ENCODE peak calls at places on chromosome 2, in ten cellular contexts. G, K, R, Q, N, B, E, M, A and W are unnamed samples.

GRCh38 chr2:32680937-32681336 is 53.1 kb downstream of the TTC27 start:
- DNase-seq in Q (no peak), G (no peak), M (no peak), A (no peak), E (no peak), K (no peak), R (no peak), B (peak; percentile 14), N (no peak), W (no peak)

GRCh38 chr2:68225119-68225632 is 27.2 kb downstream of the PPP3R1 start:
- DNase-seq in E (no peak), Q (no peak), A (no peak), N (no peak), B (peak; percentile 34), R (peak; percentile 31), G (peak; percentile 19), K (no peak), M (peak; percentile 71), W (peak; percentile 37)

GRCh38 chr2:30185175-30185574 is 38.4 kb downstream of the YPEL5 start:
- DNase-seq in K (no peak), Q (no peak), G (no peak), M (no peak), E (no peak), A (no peak), B (no peak), N (peak; percentile 12), R (peak; percentile 15), W (no peak)

GRCh38 chr2:85414761-85415498 is 3.6 kb upstream of the SH2D6 start:
- DNase-seq in K (peak; percentile 43), E (no peak), M (peak; percentile 53), N (no peak), Q (no peak), G (no peak), R (no peak), A (no peak), B (no peak), W (no peak)

GRCh38 chr2:218398437-218399390 is 954 bp upstream of the CTDSP1 start:
- DNase-seq in Q (peak; percentile 75), A (peak; percentile 82), M (peak; percentile 88), R (peak; percentile 88), G (peak; percentile 37), N (peak; percentile 94), B (peak; percentile 54), E (peak; percentile 96), K (peak; percentile 53), W (peak; percentile 87)

GRCh38 chr2:107588181-107588580 is 238.5 kb upstream of the RGPD4 start:
- DNase-seq in N (no peak), R (no peak), Q (no peak), K (no peak), M (no peak), E (no peak), G (no peak), A (no peak), B (no peak), W (no peak)

GRCh38 chr2:197152451-197153228 is 157.9 kb downstream of the ANKRD44 start:
- DNase-seq in N (no peak), B (no peak), K (no peak), G (no peak), A (no peak), Q (no peak), M (no peak), R (no peak), E (peak; percentile 83), W (no peak)

GRCh38 chr2:53242090-53242489 is 525.5 kb upstream of the CHAC2 start:
- DNase-seq in N (no peak), M (no peak), G (no peak), Q (no peak), K (no peak), A (no peak), R (no peak), B (no peak), E (no peak), W (no peak)

GRCh38 chr2:226414313-226414712 is 385.3 kb downstream of the IRS1 start:
- DNase-seq in N (no peak), R (no peak), G (no peak), Q (no peak), E (no peak), B (no peak), K (no peak), M (no peak), A (no peak), W (no peak)

DNA sequence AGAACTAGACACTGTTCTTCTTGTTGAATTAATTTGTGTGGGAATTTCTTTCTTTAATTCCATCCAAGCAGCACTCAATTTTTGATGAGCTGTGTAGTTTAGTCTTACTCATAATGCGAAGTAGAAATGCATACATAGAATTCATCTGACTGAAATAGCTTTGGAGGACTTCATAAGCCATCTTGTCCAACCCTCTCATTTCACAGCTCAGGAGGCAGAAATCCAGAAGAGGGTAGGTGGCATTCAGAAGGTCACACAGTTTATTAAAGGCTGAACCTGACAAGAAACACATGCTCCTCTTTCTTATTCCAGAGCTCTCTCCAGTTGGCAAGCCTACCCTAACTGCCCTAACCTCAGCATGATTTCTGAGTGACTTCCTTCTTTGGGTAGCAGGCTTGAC is 169.2 kb upstream of the NOSTRIN start:
- DNase-seq in Q (no peak), B (no peak), E (no peak), G (no peak), R (no peak), K (no peak), N (no peak), A (no peak), M (no peak), W (no peak)
- TF ChIP-seq POLR2AphosphoS5 in Q (no peak), B (no peak), E (no peak), G (no peak), R (peak; percentile 48), K (no peak), N (peak; percentile 50), A (no peak), M (no peak), W (no peak)

GRCh38 chr2:60552851-60553495 is 481 bp downstream of the BCL11A start:
- DNase-seq in E (peak; percentile 79), B (no peak), A (no peak), G (no peak), M (no peak), N (no peak), R (no peak), Q (no peak), K (no peak), W (no peak)

GRCh38 chr2:60550984-60551240 is 2.5 kb downstream of the BCL11A start:
- DNase-seq in M (no peak), E (no peak), R (no peak), N (no peak), G (no peak), A (no peak), Q (no peak), K (no peak), B (no peak), W (no peak)

GRCh38 chr2:60551241-60552095 is 2.0 kb downstream of the BCL11A start:
- DNase-seq in Q (peak; percentile 65), M (peak; percentile 53), B (no peak), N (peak; percentile 83), G (no peak), A (no peak), K (no peak), R (peak; percentile 55), E (peak; percentile 86), W (peak; percentile 57)

GRCh38 chr2:60553496-60553991 is at the start of gene BCL11A:
- DNase-seq in K (no peak), R (peak; percentile 54), E (peak; percentile 88), A (no peak), M (peak; percentile 84), B (peak; percentile 74), N (peak; percentile 90), G (peak; percentile 57), Q (peak; percentile 87), W (peak; percentile 80)

DNA sequence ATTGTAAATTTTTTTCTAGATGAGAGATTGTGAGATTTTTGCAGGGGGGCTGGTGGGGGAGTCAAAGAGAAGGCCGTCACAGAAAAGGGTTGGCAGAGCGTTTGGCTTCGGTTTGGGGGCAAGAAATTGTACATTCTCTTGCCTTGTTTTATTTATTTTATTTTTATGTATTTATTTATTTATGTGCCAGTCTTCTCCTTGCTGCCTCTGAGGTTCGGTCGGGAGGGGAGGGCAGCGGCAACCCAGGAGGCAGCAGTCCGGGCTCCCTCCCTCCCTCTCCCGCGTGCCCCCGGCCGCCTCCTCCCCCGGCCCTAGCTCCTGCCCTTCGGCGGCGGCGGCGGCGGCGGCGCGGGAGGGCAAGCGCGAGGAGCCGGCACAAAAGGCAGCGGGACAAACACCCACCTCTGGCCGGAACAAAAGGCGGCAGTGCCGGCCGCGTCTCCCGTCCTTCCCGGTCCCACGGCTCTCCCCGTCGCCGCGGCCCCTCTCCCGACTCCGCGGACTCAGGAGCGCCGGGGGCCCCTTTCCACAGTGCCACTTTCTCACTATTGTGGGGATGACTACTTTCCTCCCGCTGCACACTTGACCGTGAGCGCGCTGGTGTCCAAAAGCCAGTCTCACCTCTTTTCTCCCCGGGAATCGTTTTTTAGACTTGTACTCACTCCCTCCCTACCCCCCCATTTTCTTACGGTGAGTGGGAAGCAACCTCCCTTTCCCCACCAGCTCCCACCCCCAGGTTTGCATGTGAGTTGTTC is 1.2 kb downstream of the BCL11A start:
- DNase-seq in R (no peak), N (peak; percentile 66), M (no peak), K (no peak), A (no peak), B (peak; percentile 8), E (peak; percentile 88), Q (no peak), G (no peak), W (no peak)
- TF ChIP-seq POLR2A in R (no peak), N (no peak), M (no peak), K (no peak), A (no peak), B (no peak), E (no peak), Q (no peak), G (no peak), W (peak; percentile 28)

DNA sequence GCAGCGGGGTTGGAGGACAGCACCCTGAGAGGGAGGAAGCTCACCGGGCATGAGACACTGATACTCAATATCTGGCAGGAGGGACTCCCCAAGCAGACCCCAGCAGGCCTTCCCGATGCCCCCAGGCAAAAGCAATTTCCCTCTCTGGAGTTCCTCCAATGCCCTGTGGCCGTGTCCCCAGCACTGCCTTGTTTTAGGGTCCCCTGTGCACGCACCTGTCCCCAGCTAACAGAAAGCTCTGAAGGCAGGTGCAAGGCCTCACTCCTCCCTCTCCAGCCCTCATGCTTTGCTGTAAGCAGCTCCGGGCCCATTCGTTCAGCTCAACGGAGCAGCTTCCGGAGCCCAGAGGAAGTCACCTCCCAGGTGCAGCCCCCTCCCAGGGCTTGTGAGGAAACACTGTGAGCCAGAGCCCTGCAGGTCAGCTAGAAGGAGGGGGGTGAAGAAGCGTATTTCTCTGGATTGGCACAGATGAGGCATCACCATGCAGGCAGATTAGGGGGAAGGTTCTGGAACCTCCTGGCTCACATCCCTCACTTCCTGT is 50.3 kb upstream of the ID2 start:
- DNase-seq in E (peak; percentile 65), G (no peak), Q (no peak), K (no peak), B (no peak), N (no peak), R (no peak), M (no peak), A (no peak), W (no peak)
- H3K4me1 ChIP-seq in E (no peaks in the 10 kb centered on the region), G (peaks cover 97% of the 10 kb centered on the region), Q (no peaks in the 10 kb centered on the region), K (peaks cover 36% of the 10 kb centered on the region), B (no peaks in the 10 kb centered on the region), N (no peaks in the 10 kb centered on the region), R (peaks cover 11% of the 10 kb centered on the region), M (no peaks in the 10 kb centered on the region), A (no peaks in the 10 kb centered on the region), W (peaks cover 21% of the 10 kb centered on the region)

DNA sequence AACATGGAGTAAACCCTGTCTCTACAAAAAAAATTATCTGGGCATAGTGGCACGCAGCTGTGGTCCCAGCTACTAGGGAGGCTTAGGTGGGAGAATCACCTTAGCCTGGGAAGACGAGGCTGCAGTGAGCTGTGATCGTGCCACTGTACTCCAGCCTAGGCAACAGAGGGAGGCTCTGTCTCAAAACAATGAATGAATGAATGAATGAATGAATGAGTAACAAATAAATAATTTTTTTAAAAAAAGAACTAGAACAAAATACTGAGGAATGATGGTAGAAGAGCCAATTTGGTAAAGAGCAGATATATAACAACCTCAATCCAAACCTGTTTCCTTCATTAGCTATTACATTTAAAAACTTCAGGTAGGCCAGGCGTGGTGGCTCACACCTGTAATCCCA is 60.1 kb downstream of the STRN start:
- DNase-seq in N (no peak), G (no peak), B (no peak), A (no peak), K (no peak), E (no peak), Q (no peak), R (no peak), M (no peak), W (no peak)
- TF ChIP-seq POLR2AphosphoS5 in N (no peak), G (no peak), B (no peak), A (no peak), K (no peak), E (no peak), Q (no peak), R (no peak), M (no peak), W (no peak)